ENCODE peak calls at places on chromosomes 16 and 17, in six cellular contexts. One of them, this sample, is unnamed.

GRCh38 chr17:62801553-62801952 is 6.6 kb downstream of the MARCHF10 start:
- DNase-seq in tibial nerve: no peak
- DNase-seq in WTC11: no peak
- DNase-seq in heart left ventricle: no peak
- DNase-seq in coronary artery: no peak
- DNase-seq in cardiac fibroblast: no peak
- DNase-seq in this sample: no peak

GRCh38 chr16:23276821-23277220 is 25.3 kb upstream of the SCNN1B start:
- DNase-seq in tibial nerve: no peak
- DNase-seq in WTC11: no peak
- DNase-seq in heart left ventricle: no peak
- DNase-seq in coronary artery: no peak
- DNase-seq in cardiac fibroblast: no peak
- DNase-seq in this sample: no peak

GRCh38 chr17:31163091-31163781 is 68.5 kb downstream of the NF1 start:
- DNase-seq in tibial nerve: no peak
- DNase-seq in WTC11: no peak
- DNase-seq in heart left ventricle: no peak
- DNase-seq in coronary artery: no peak
- DNase-seq in cardiac fibroblast: no peak
- DNase-seq in this sample: no peak

GRCh38 chr16:69123894-69124293 is 8.5 kb downstream of the CHTF8 start:
- DNase-seq in tibial nerve: peak; percentile 30
- DNase-seq in WTC11: peak; percentile 50
- DNase-seq in heart left ventricle: peak; percentile 67
- DNase-seq in coronary artery: no peak
- DNase-seq in cardiac fibroblast: peak; percentile 80
- DNase-seq in this sample: peak; percentile 40

GRCh38 chr16:67833035-67833417 is 9.1 kb upstream of the THAP11 start:
- DNase-seq in tibial nerve: no peak
- DNase-seq in WTC11: no peak
- DNase-seq in heart left ventricle: no peak
- DNase-seq in coronary artery: no peak
- DNase-seq in cardiac fibroblast: peak; percentile 41
- DNase-seq in this sample: peak; percentile 14

GRCh38 chr17:42381898-42382297 is 6.3 kb downstream of the STAT3 start:
- DNase-seq in tibial nerve: no peak
- DNase-seq in WTC11: no peak
- DNase-seq in heart left ventricle: no peak
- DNase-seq in coronary artery: no peak
- DNase-seq in cardiac fibroblast: no peak
- DNase-seq in this sample: no peak

GRCh38 chr17:17836818-17837379 is at the start of gene SREBF1:
- DNase-seq in tibial nerve: peak; percentile 36
- DNase-seq in WTC11: peak; percentile 87
- DNase-seq in heart left ventricle: peak; percentile 71
- DNase-seq in coronary artery: no peak
- DNase-seq in cardiac fibroblast: peak; percentile 60
- DNase-seq in this sample: no peak

GRCh38 chr17:48954300-48954755 is 9.7 kb upstream of the SNF8 start:
- DNase-seq in tibial nerve: no peak
- DNase-seq in WTC11: peak; percentile 68
- DNase-seq in heart left ventricle: no peak
- DNase-seq in coronary artery: no peak
- DNase-seq in cardiac fibroblast: peak; percentile 80
- DNase-seq in this sample: peak; percentile 20

GRCh38 chr16:67112591-67113399 is 3.1 kb downstream of the PHAF1 start:
- DNase-seq in tibial nerve: no peak
- DNase-seq in WTC11: no peak
- DNase-seq in heart left ventricle: no peak
- DNase-seq in coronary artery: peak; percentile 41
- DNase-seq in cardiac fibroblast: no peak
- DNase-seq in this sample: no peak

GRCh38 chr17:32335647-32336046 is 6.3 kb downstream of the C17orf75 start:
- DNase-seq in tibial nerve: no peak
- DNase-seq in WTC11: no peak
- DNase-seq in heart left ventricle: no peak
- DNase-seq in coronary artery: no peak
- DNase-seq in cardiac fibroblast: no peak
- DNase-seq in this sample: no peak

GRCh38 chr17:9981344-9981915 is 76.4 kb upstream of the RCVRN start:
- DNase-seq in tibial nerve: no peak
- DNase-seq in WTC11: no peak
- DNase-seq in heart left ventricle: no peak
- DNase-seq in coronary artery: no peak
- DNase-seq in cardiac fibroblast: no peak
- DNase-seq in this sample: no peak

GRCh38 chr17:80006339-80006720 is 29.3 kb downstream of the TBC1D16 start:
- DNase-seq in tibial nerve: no peak
- DNase-seq in WTC11: no peak
- DNase-seq in heart left ventricle: peak; percentile 19
- DNase-seq in coronary artery: no peak
- DNase-seq in cardiac fibroblast: no peak
- DNase-seq in this sample: no peak

GRCh38 chr16:63742150-63742549 is 1379.7 kb downstream of the CDH11 start:
- DNase-seq in tibial nerve: no peak
- DNase-seq in WTC11: no peak
- DNase-seq in heart left ventricle: no peak
- DNase-seq in coronary artery: no peak
- DNase-seq in cardiac fibroblast: no peak
- DNase-seq in this sample: no peak

GRCh38 chr17:79771276-79771675 is 6.7 kb upstream of the CBX2 start:
- DNase-seq in tibial nerve: no peak
- DNase-seq in WTC11: no peak
- DNase-seq in heart left ventricle: no peak
- DNase-seq in coronary artery: no peak
- DNase-seq in cardiac fibroblast: no peak
- DNase-seq in this sample: no peak

GRCh38 chr16:48022496-48022895 is 133.3 kb downstream of the ABCC12 start:
- DNase-seq in tibial nerve: no peak
- DNase-seq in WTC11: no peak
- DNase-seq in heart left ventricle: no peak
- DNase-seq in coronary artery: no peak
- DNase-seq in cardiac fibroblast: no peak
- DNase-seq in this sample: no peak

GRCh38 chr17:17859909-17860760 is 23.3 kb upstream of the SREBF1 start:
- DNase-seq in tibial nerve: peak; percentile 59
- DNase-seq in WTC11: peak; percentile 75
- DNase-seq in heart left ventricle: peak; percentile 88
- DNase-seq in coronary artery: no peak
- DNase-seq in cardiac fibroblast: peak; percentile 65
- DNase-seq in this sample: no peak

GRCh38 chr16:13909069-13909468 is 10.9 kb upstream of the ERCC4 start:
- DNase-seq in tibial nerve: no peak
- DNase-seq in WTC11: no peak
- DNase-seq in heart left ventricle: no peak
- DNase-seq in coronary artery: no peak
- DNase-seq in cardiac fibroblast: no peak
- DNase-seq in this sample: no peak

GRCh38 chr17:78026381-78026780 is 67.9 kb downstream of the TNRC6C start:
- DNase-seq in tibial nerve: no peak
- DNase-seq in WTC11: no peak
- DNase-seq in heart left ventricle: no peak
- DNase-seq in coronary artery: no peak
- DNase-seq in cardiac fibroblast: peak; percentile 17
- DNase-seq in this sample: no peak

GRCh38 chr16:84045001-84045817 is 2.6 kb upstream of the SLC38A8 start:
- DNase-seq in tibial nerve: no peak
- DNase-seq in WTC11: no peak
- DNase-seq in heart left ventricle: no peak
- DNase-seq in coronary artery: no peak
- DNase-seq in cardiac fibroblast: no peak
- DNase-seq in this sample: no peak

GRCh38 chr16:84043486-84044107 is 1.0 kb upstream of the SLC38A8 start:
- DNase-seq in tibial nerve: no peak
- DNase-seq in WTC11: no peak
- DNase-seq in heart left ventricle: no peak
- DNase-seq in coronary artery: no peak
- DNase-seq in cardiac fibroblast: no peak
- DNase-seq in this sample: no peak

GRCh38 chr16:84042879-84043485 is 387 bp upstream of the SLC38A8 start:
- DNase-seq in tibial nerve: no peak
- DNase-seq in WTC11: peak; percentile 46
- DNase-seq in heart left ventricle: no peak
- DNase-seq in coronary artery: no peak
- DNase-seq in cardiac fibroblast: no peak
- DNase-seq in this sample: no peak

GRCh38 chr16:84042308-84042878 is at the start of gene SLC38A8:
- DNase-seq in tibial nerve: no peak
- DNase-seq in WTC11: no peak
- DNase-seq in heart left ventricle: no peak
- DNase-seq in coronary artery: no peak
- DNase-seq in cardiac fibroblast: no peak
- DNase-seq in this sample: no peak

GRCh38 chr16:84044108-84044488 is 1.5 kb upstream of the SLC38A8 start:
- DNase-seq in tibial nerve: no peak
- DNase-seq in WTC11: peak; percentile 54
- DNase-seq in heart left ventricle: no peak
- DNase-seq in coronary artery: no peak
- DNase-seq in cardiac fibroblast: peak; percentile 36
- DNase-seq in this sample: peak; percentile 3
- TF ChIP-seq CTCF in tibial nerve: no peak
- TF ChIP-seq CTCF in WTC11: peak; percentile 20
- TF ChIP-seq CTCF in heart left ventricle: peak; percentile 36
- TF ChIP-seq CTCF in coronary artery: no peak
- TF ChIP-seq CTCF in cardiac fibroblast: peak; percentile 42
- TF ChIP-seq CTCF in this sample: peak; percentile 42

DNA sequence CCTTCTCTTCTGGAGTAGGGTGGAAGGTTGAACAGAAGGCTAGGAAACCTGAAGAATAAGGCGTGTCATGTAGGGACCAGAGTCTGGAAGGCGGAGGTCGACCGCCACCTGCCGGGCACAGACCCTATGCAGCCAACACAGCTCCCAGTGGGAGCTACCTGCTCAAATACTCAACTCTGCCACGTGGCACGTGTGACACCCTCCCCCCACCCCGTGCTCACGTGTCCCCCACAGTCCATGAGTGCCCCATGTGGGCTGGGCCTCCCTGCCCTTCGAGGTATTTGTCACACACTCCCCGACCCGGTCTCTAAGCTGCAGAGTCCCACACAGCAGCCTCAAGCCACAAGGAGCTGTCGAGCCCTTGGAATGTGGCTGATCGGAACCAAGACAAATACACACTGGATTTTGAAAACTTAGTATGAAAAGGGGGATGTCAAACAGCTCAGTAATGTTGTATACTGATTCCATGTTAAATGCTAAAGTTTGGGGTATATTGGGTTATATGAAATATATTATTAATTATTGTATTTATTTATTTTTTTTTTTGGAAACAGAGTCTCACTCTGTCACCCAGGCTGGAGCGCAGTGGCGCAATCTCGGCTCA is 11.7 kb downstream of the HID1 start:
- DNase-seq in tibial nerve: no peak
- DNase-seq in WTC11: peak; percentile 82
- DNase-seq in heart left ventricle: no peak
- DNase-seq in coronary artery: no peak
- DNase-seq in cardiac fibroblast: peak; percentile 44
- DNase-seq in this sample: no peak
- TF ChIP-seq CTCF in tibial nerve: peak; percentile 21
- TF ChIP-seq CTCF in WTC11: no peak
- TF ChIP-seq CTCF in heart left ventricle: peak; percentile 7
- TF ChIP-seq CTCF in coronary artery: no peak
- TF ChIP-seq CTCF in cardiac fibroblast: peak; percentile 43
- TF ChIP-seq CTCF in this sample: peak; percentile 21

GRCh38 chr16:64950262-64950661 is 171.6 kb downstream of the CDH11 start:
- DNase-seq in tibial nerve: no peak
- DNase-seq in WTC11: peak; percentile 46
- DNase-seq in heart left ventricle: no peak
- DNase-seq in coronary artery: no peak
- DNase-seq in cardiac fibroblast: no peak
- DNase-seq in this sample: no peak
- TF ChIP-seq CTCF in tibial nerve: no peak
- TF ChIP-seq CTCF in WTC11: peak; percentile 42
- TF ChIP-seq CTCF in heart left ventricle: no peak
- TF ChIP-seq CTCF in coronary artery: no peak
- TF ChIP-seq CTCF in cardiac fibroblast: peak; percentile 26
- TF ChIP-seq CTCF in this sample: no peak

GRCh38 chr16:85668676-85669424 is 19.9 kb downstream of the GINS2 start:
- DNase-seq in tibial nerve: no peak
- DNase-seq in WTC11: no peak
- DNase-seq in heart left ventricle: no peak
- DNase-seq in coronary artery: no peak
- DNase-seq in cardiac fibroblast: no peak
- DNase-seq in this sample: no peak
- TF ChIP-seq CTCF in tibial nerve: no peak
- TF ChIP-seq CTCF in WTC11: no peak
- TF ChIP-seq CTCF in heart left ventricle: no peak
- TF ChIP-seq CTCF in coronary artery: no peak
- TF ChIP-seq CTCF in cardiac fibroblast: no peak
- TF ChIP-seq CTCF in this sample: no peak

GRCh38 chr16:58464047-58464915 is 35.7 kb upstream of the NDRG4 start:
- DNase-seq in tibial nerve: no peak
- DNase-seq in WTC11: peak; percentile 42
- DNase-seq in heart left ventricle: peak; percentile 67
- DNase-seq in coronary artery: no peak
- DNase-seq in cardiac fibroblast: no peak
- DNase-seq in this sample: no peak

GRCh38 chr16:58465817-58466216 is 34.1 kb upstream of the NDRG4 start:
- DNase-seq in tibial nerve: no peak
- DNase-seq in WTC11: no peak
- DNase-seq in heart left ventricle: peak; percentile 55
- DNase-seq in coronary artery: no peak
- DNase-seq in cardiac fibroblast: no peak
- DNase-seq in this sample: no peak

GRCh38 chr16:58466396-58466795 is 33.5 kb upstream of the NDRG4 start:
- DNase-seq in tibial nerve: no peak
- DNase-seq in WTC11: no peak
- DNase-seq in heart left ventricle: no peak
- DNase-seq in coronary artery: no peak
- DNase-seq in cardiac fibroblast: no peak
- DNase-seq in this sample: no peak

GRCh38 chr16:58462997-58463891 is 36.7 kb upstream of the NDRG4 start:
- DNase-seq in tibial nerve: no peak
- DNase-seq in WTC11: peak; percentile 36
- DNase-seq in heart left ventricle: peak; percentile 69
- DNase-seq in coronary artery: no peak
- DNase-seq in cardiac fibroblast: no peak
- DNase-seq in this sample: no peak

DNA sequence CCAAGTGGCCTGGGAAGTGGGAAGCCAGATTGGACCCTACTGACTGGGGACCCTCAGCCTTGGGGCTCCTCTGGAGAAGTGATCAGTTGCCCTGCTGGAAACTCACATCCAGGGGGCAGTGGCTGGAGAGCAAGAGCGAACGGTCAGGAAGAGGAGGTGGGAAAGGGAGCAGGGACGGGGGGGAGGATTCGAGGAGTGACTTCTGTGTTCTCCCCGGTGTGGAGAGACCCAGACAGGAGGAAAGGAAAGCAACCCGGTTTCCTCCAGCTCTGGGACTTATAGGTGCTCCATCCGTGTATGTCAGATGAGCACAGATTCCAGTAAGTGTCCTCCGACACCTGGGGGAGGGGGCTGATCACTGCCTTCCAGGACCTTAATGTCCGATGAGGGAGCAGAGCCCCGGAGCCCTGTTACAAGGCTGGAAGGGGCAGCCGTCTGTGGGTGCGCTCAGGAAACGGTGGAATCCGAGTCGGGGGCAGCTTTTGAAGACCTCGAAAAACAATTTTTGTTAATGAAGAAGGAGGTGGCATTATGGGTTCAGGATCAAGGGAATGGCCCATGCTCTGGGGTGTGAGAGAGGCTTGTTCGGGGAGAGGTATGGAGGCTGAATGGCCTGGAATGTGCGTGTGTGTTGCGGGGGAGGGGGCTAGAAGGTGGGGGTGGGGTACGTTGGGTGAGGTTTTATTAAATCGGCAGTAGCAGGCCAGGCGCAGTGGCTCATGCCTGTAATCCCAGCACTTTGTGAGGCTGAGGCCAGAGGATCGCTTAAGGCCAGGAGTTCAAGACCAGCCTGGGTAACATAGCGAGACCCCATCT is 34.8 kb upstream of the NDRG4 start:
- DNase-seq in tibial nerve: no peak
- DNase-seq in WTC11: peak; percentile 57
- DNase-seq in heart left ventricle: peak; percentile 55
- DNase-seq in coronary artery: no peak
- DNase-seq in cardiac fibroblast: peak; percentile 12
- DNase-seq in this sample: no peak
- TF ChIP-seq CTCF in tibial nerve: no peak
- TF ChIP-seq CTCF in WTC11: no peak
- TF ChIP-seq CTCF in heart left ventricle: peak; percentile 33
- TF ChIP-seq CTCF in coronary artery: no peak
- TF ChIP-seq CTCF in cardiac fibroblast: peak; percentile 9
- TF ChIP-seq CTCF in this sample: no peak